ENCODE peak calls at places on chromosomes 12 and 14, in four cellular contexts. A is IMR-90, Y is K562, R is GM12878. N is an unnamed sample.

GRCh38 chr14:89399594-89400068 is 17.4 kb downstream of the FOXN3 start:
- DNase-seq in Y (no peak), R (no peak), A (peak; percentile 96), N (no peak)

GRCh38 chr12:51871918-51872688 is 15.8 kb upstream of the ANKRD33 start:
- DNase-seq in A (no peak), R (no peak), Y (peak; percentile 23), N (no peak)

GRCh38 chr12:95429172-95429510 is 44.8 kb upstream of the METAP2 start:
- DNase-seq in A (no peak), Y (no peak), R (no peak), N (no peak)

GRCh38 chr14:105525861-105526780 is at the start of gene TMEM121:
- DNase-seq in R (no peak), A (no peak), Y (peak; percentile 45), N (peak; percentile 56)

GRCh38 chr12:112347521-112347920 is 34.7 kb downstream of the HECTD4 start:
- DNase-seq in Y (no peak), A (peak; percentile 99), R (no peak), N (no peak)

GRCh38 chr12:115060477-115061168 is 376.6 kb upstream of the TBX3 start:
- DNase-seq in Y (no peak), A (no peak), R (no peak), N (no peak)

GRCh38 chr12:29921307-29921706 is 137.6 kb upstream of the TMTC1 start:
- DNase-seq in R (no peak), Y (no peak), A (peak; percentile 26), N (no peak)

GRCh38 chr14:32329146-32329545 is at the start of gene AKAP6:
- DNase-seq in R (no peak), Y (no peak), A (no peak), N (no peak)

GRCh38 chr14:104116544-104117340 is 21.6 kb upstream of the KIF26A start:
- DNase-seq in Y (no peak), A (no peak), R (no peak), N (no peak)

GRCh38 chr12:94282675-94283074 is 134.3 kb downstream of the PLXNC1 start:
- DNase-seq in Y (no peak), A (no peak), R (no peak), N (no peak)

GRCh38 chr12:108959748-108960655 is 60.9 kb downstream of the SVOP start:
- DNase-seq in Y (no peak), A (no peak), R (no peak), N (no peak)

GRCh38 chr14:65382586-65382985 is 29.9 kb upstream of the FUT8 start:
- DNase-seq in A (no peak), Y (no peak), R (no peak), N (no peak)

GRCh38 chr14:79016828-79017505 is 846.8 kb downstream of the NRXN3 start:
- DNase-seq in A (peak; percentile 88), R (no peak), Y (no peak), N (no peak)

GRCh38 chr14:104385189-104386135 is 194.1 kb upstream of the C14orf180 start:
- DNase-seq in A (no peak), R (no peak), Y (no peak), N (no peak)

GRCh38 chr12:59708484-59708883 is 112.7 kb downstream of the SLC16A7 start:
- DNase-seq in R (no peak), A (peak; percentile 1), Y (no peak), N (no peak)

GRCh38 chr12:88490425-88490824 is 89.8 kb downstream of the KITLG start:
- DNase-seq in Y (no peak), A (no peak), R (no peak), N (no peak)

GRCh38 chr12:88495031-88495430 is 85.2 kb downstream of the KITLG start:
- DNase-seq in R (no peak), Y (no peak), A (no peak), N (no peak)

GRCh38 chr12:88494520-88494919 is 85.8 kb downstream of the KITLG start:
- DNase-seq in Y (no peak), A (no peak), R (no peak), N (no peak)

GRCh38 chr12:88496429-88497190 is 83.7 kb downstream of the KITLG start:
- DNase-seq in A (no peak), Y (no peak), R (no peak), N (no peak)

DNA sequence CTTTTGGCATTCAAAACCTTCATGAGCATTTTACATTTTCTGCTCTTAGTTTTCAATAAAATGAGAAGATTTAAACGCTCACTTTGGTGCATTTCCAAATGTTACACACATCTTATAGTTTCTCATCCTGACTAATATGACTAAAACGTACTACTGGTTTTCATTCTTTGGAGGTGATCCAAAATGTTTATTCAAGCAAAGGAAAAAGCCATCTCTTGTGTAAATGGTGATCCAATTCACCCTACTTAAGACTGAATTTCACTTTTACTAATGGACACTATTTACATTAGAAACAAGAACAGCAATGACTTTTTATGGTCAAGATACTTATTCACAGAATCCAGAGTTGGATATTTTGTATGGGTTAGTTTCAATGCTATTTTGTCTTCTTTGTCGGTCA is 86.6 kb downstream of the KITLG start:
- DNase-seq in A (peak; percentile 97), R (no peak), Y (no peak), N (no peak)
- TF ChIP-seq CHD1 in A (no peak), R (no peak), Y (no peak), N (no peak)

GRCh38 chr14:24631749-24632335 is 2.1 kb downstream of the GZMB start:
- DNase-seq in Y (no peak), A (no peak), R (no peak), N (no peak)

GRCh38 chr14:24630087-24630871 is 3.7 kb downstream of the GZMB start:
- DNase-seq in A (no peak), Y (no peak), R (no peak), N (no peak)

GRCh38 chr14:24632336-24632735 is 1.7 kb downstream of the GZMB start:
- DNase-seq in A (no peak), R (no peak), Y (no peak), N (no peak)

GRCh38 chr14:24629521-24629920 is 4.5 kb downstream of the GZMB start:
- DNase-seq in A (no peak), Y (no peak), R (no peak), N (no peak)

DNA sequence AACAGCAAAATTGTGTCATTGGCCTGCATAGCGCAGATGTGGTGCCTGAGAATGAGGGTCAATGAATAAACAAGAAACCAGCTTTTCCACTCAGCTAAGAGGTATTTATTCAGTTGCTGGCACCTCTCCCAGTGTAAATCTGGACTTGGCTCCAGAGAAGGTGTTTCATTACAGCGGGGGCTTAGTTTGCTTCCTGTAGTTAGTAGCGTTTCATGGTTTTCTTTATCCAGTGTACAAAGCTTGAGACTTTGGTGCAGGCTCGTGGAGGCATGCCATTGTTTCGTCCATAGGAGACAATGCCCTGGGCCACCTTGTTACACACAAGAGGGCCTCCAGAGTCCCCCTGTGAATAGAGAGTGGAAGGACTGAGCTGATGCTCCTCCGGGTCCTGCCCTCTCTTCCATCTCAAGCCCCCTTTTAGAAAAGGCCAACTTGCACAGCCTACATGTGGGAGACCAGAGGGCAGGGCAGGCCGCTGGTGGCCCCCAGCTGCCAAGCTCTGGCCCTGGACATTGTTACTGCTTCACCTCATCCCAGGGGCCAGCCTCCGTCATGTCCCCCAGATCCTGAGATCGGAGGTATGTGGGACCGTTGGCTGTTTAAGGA is 3.0 kb downstream of the GZMB start:
- DNase-seq in Y (no peak), A (peak; percentile 67), R (no peak), N (no peak)
- TF ChIP-seq CHD1 in Y (no peak), A (no peak), R (no peak), N (no peak)

DNA sequence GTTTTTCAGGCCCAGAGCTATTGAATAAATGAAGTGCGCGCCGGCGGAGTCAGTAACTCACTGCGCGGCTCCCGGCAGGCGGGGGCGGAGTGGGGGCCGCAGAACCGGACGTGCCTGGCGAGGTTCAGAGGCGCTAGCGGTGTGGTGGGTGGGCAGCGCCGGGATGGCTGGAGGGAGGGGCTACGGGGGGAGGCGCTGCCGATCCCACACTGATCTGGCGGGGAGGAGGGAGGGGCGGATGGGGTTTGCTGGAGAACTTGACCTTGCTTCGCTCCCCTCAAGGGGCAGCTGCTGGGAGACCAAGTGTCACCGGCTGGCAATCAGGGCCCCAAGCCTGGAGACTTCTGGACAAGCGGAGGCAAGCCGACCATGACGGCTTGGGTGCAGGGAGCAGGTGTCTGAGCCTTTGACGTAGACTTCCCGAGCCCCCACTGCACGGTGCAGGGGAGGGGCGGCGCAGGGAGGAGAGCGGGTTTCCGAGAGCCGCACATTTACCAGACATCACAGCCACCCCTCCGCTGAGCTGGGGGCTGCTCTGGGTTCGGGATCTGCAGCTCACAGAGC is 174.1 kb upstream of the RTL1 start:
- DNase-seq in R (no peak), Y (no peak), A (peak; percentile 33), N (peak; percentile 23)
- TF ChIP-seq CHD1 in R (no peak), Y (no peak), A (no peak), N (no peak)

GRCh38 chr14:64218344-64219240 is 75.6 kb downstream of the ESR2 start:
- DNase-seq in A (no peak), Y (no peak), R (no peak), N (no peak)

GRCh38 chr14:64225156-64225757 is 68.9 kb downstream of the ESR2 start:
- DNase-seq in R (no peak), A (no peak), Y (no peak), N (no peak)

GRCh38 chr14:64220056-64220455 is 74.1 kb downstream of the ESR2 start:
- DNase-seq in R (no peak), A (no peak), Y (no peak), N (no peak)

GRCh38 chr14:64220466-64220865 is 73.7 kb downstream of the ESR2 start:
- DNase-seq in R (no peak), A (no peak), Y (peak; percentile 12), N (no peak)

DNA sequence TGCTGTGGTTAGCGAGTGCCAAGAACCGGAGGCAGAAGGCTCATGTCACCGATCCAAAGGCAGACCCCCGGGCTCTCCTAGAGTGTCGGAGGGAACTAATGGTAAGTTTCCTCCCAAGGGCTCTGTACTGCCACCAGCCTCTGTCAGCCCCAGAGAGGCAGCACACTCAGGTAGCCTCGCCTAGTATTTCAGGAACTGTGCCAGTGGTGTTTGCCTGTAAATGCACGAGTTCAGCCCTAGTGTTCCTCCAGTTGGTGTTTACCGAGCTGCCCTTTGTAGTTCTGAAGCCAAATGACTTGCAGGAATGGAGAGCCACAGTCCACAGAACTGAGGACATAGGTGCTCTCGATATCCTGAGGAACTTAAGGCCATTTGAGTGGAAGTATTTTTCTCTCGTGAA is 72.6 kb downstream of the ESR2 start:
- DNase-seq in Y (no peak), A (no peak), R (no peak), N (no peak)
- TF ChIP-seq CHD1 in Y (no peak), A (no peak), R (no peak), N (no peak)

DNA sequence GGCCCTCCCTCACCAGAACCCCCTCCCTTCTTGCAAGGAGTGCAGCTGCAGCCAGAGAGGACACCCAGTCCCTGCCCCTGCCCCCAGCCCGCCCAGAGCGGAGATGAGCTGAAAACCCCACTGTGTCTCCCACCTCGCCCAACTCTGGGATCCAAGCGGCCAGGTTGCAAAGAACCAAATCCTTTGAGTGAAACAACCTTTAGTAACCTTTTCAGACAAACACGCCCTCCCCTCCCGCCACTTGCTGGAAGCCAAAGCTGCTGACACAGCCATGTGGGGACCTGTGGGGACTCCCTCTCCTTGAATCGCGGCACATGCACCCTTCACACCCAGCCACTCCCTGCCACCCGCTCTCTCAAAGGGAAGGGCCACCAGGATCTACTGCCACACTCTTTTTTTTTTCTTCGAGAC is 120.6 kb downstream of the CALM1 start:
- DNase-seq in A (no peak), Y (no peak), R (no peak), N (no peak)
- TF ChIP-seq CHD1 in A (no peak), Y (no peak), R (no peak), N (no peak)

GRCh38 chr12:132886529-132887477 is 602 bp downstream of the CHFR start:
- DNase-seq in R (no peak), Y (peak; percentile 58), A (peak; percentile 4), N (no peak)
- TF ChIP-seq CHD1 in R (no peak), Y (no peak), A (no peak), N (no peak)

GRCh38 chr12:104524026-104524425 is 67.3 kb downstream of the CHST11 start:
- DNase-seq in R (no peak), Y (no peak), A (no peak), N (no peak)
- TF ChIP-seq CHD1 in R (no peak), Y (no peak), A (no peak), N (no peak)

N was measured in H1.